ENCODE peak calls at places on chromosomes 2 and 18, in ten cellular contexts. C is transverse colon, K is A549, B is ovary, D is tibial nerve, R is stomach, U is K562, L is HepG2, O is SK-N-SH, A is sigmoid colon. Y is an unnamed sample.

GRCh38 chr2:196963043-196963442 is 36.5 kb upstream of the PGAP1 start:
- DNase-seq in C (no peak), D (no peak), K (no peak), R (no peak), O (no peak), L (no peak), A (no peak), U (no peak), B (no peak), Y (no peak)

GRCh38 chr2:86747708-86748627 is 27.9 kb downstream of the RMND5A start:
- DNase-seq in O (no peak), C (peak), K (peak), U (no peak), L (peak), D (no peak), R (no peak), B (no peak), A (no peak), Y (no peak)

GRCh38 chr2:24543252-24543651 is 52.2 kb downstream of the NCOA1 start:
- DNase-seq in U (no peak), O (no peak), B (no peak), R (no peak), D (no peak), K (no peak), L (no peak), A (no peak), C (no peak), Y (no peak)

GRCh38 chr2:232075080-232075479 is 113.6 kb downstream of the DIS3L2 start:
- DNase-seq in C (no peak), L (peak), A (no peak), R (no peak), B (no peak), O (no peak), U (no peak), D (no peak), K (peak), Y (no peak)

GRCh38 chr18:5434425-5434824 is 109.4 kb downstream of the EPB41L3 start:
- DNase-seq in C (no peak), D (no peak), A (no peak), B (no peak), K (no peak), L (no peak), R (no peak), O (no peak), U (no peak), Y (no peak)

GRCh38 chr2:65647249-65647842 is 214.9 kb upstream of the SPRED2 start:
- DNase-seq in D (no peak), B (no peak), O (no peak), A (no peak), U (no peak), L (no peak), C (no peak), K (no peak), R (no peak), Y (no peak)

GRCh38 chr18:74273394-74273793 is 18.4 kb downstream of the CYB5A start:
- DNase-seq in U (no peak), O (no peak), D (no peak), C (no peak), K (no peak), R (no peak), L (no peak), B (no peak), A (no peak), Y (no peak)

GRCh38 chr18:24190590-24190989 is 51.7 kb downstream of the CABYR start:
- DNase-seq in A (no peak), B (no peak), R (no peak), D (no peak), U (no peak), C (no peak), O (no peak), K (no peak), L (no peak), Y (no peak)

GRCh38 chr18:40473221-40473620 is 1481.8 kb upstream of the PIK3C3 start:
- DNase-seq in B (no peak), C (no peak), A (no peak), R (no peak), L (no peak), O (no peak), D (no peak), K (no peak), U (no peak), Y (no peak)

GRCh38 chr18:2441544-2441943 is 129.8 kb downstream of the METTL4 start:
- DNase-seq in B (no peak), K (no peak), O (no peak), U (no peak), R (no peak), C (no peak), D (no peak), A (no peak), L (no peak), Y (no peak)

GRCh38 chr2:45180033-45180746 is 170.9 kb upstream of the SIX2 start:
- DNase-seq in L (no peak), D (no peak), A (no peak), K (no peak), R (no peak), B (no peak), C (no peak), O (no peak), U (no peak), Y (no peak)

GRCh38 chr2:191166111-191166755 is 15.4 kb upstream of the STAT4 start:
- DNase-seq in B (no peak), U (no peak), R (no peak), K (peak), C (no peak), D (no peak), A (no peak), L (peak), O (no peak), Y (no peak)

GRCh38 chr2:26901326-26902183 is 53.6 kb downstream of the DPYSL5 start:
- DNase-seq in O (no peak), K (no peak), D (no peak), B (no peak), L (no peak), C (no peak), U (no peak), R (no peak), A (no peak), Y (no peak)

GRCh38 chr18:11154983-11155759 is 5.8 kb upstream of the PIEZO2 start:
- DNase-seq in O (no peak), A (no peak), B (no peak), U (no peak), L (no peak), D (no peak), K (no peak), R (no peak), C (no peak), Y (no peak)

GRCh38 chr2:45610281-45611019 is 617 bp downstream of the SRBD1 start:
- DNase-seq in A (peak), K (peak), D (peak), L (peak), R (peak), C (peak), O (peak), U (peak), B (peak), Y (no peak)

GRCh38 chr2:235669983-235670962 is 176.4 kb downstream of the AGAP1 start:
- DNase-seq in K (peak), U (no peak), D (peak), A (peak), B (peak), R (peak), O (peak), C (peak), L (no peak), Y (peak)

GRCh38 chr2:112055833-112056625 is 960 bp downstream of the TMEM87B start:
- DNase-seq in O (peak), B (peak), U (peak), L (peak), D (peak), A (peak), R (peak), C (peak), K (peak), Y (peak)

GRCh38 chr2:164150601-164151000 is 414.8 kb upstream of the FIGN start:
- DNase-seq in O (no peak), K (no peak), U (no peak), B (no peak), A (no peak), L (no peak), D (no peak), R (no peak), C (no peak), Y (no peak)

GRCh38 chr2:46847185-46847710 is 68.4 kb downstream of the MCFD2 start:
- DNase-seq in R (peak), K (peak), C (peak), A (peak), B (peak), O (peak), L (peak), U (no peak), D (peak), Y (peak)

GRCh38 chr2:98944786-98945185 is 8.8 kb upstream of the CRACDL start:
- DNase-seq in U (no peak), C (no peak), O (no peak), K (no peak), L (no peak), D (no peak), R (no peak), B (no peak), A (no peak), Y (no peak)

GRCh38 chr2:20343128-20343527 is 7.5 kb downstream of the PUM2 start:
- DNase-seq in D (no peak), A (no peak), K (no peak), U (no peak), R (no peak), L (no peak), B (no peak), C (no peak), O (no peak), Y (no peak)

GRCh38 chr2:35114765-35115164 is 1240.8 kb upstream of the CRIM1 start:
- DNase-seq in L (peak), O (no peak), C (no peak), R (no peak), A (no peak), B (no peak), K (peak), D (no peak), U (no peak), Y (no peak)
- TF ChIP-seq CTCF in L (no peak), O (peak), C (no peak), R (no peak), A (no peak), B (no peak), K (peak), D (no peak), U (no peak), Y (no peak)

GRCh38 chr2:43462866-43463641 is 132.8 kb downstream of the THADA start:
- DNase-seq in A (no peak), R (peak), U (no peak), B (no peak), O (no peak), C (no peak), L (peak), D (no peak), K (peak), Y (no peak)

GRCh38 chr2:43461461-43462073 is 134.3 kb downstream of the THADA start:
- DNase-seq in D (no peak), U (no peak), B (no peak), L (no peak), C (no peak), A (no peak), R (no peak), O (no peak), K (no peak), Y (no peak)

GRCh38 chr2:43465234-43465633 is 130.6 kb downstream of the THADA start:
- DNase-seq in L (no peak), U (no peak), A (no peak), O (no peak), D (no peak), B (no peak), C (no peak), R (no peak), K (no peak), Y (no peak)

GRCh38 chr2:43467889-43468288 is 127.9 kb downstream of the THADA start:
- DNase-seq in U (no peak), R (no peak), D (no peak), L (no peak), B (no peak), K (no peak), A (no peak), C (no peak), O (no peak), Y (no peak)

DNA sequence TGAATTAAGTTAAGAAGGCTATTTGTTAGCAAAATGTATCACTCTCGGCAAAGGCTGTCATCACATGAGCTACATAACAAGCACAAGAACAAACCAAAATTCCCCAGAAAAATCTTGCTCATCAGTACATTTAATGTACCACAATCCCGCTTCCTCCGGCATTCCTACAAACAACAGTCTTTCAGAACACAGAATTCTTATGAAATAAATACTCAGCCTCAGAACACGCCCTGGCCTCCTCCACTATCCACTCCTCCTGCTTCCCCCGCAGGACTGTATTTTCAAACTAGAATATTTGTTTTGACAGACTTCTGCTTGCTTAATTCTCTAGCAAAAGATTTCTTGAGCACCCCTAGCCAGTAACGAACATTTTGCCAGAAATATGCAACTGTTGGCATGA is 131.3 kb downstream of the THADA start:
- DNase-seq in C (peak), K (no peak), L (no peak), A (peak), B (peak), U (no peak), O (no peak), D (peak), R (no peak), Y (peak)
- TF ChIP-seq EP300 in C (no peak), K (no peak), L (no peak), A (no peak), B (no peak), U (no peak), O (no peak), D (no peak), R (no peak), Y (no peak)

DNA sequence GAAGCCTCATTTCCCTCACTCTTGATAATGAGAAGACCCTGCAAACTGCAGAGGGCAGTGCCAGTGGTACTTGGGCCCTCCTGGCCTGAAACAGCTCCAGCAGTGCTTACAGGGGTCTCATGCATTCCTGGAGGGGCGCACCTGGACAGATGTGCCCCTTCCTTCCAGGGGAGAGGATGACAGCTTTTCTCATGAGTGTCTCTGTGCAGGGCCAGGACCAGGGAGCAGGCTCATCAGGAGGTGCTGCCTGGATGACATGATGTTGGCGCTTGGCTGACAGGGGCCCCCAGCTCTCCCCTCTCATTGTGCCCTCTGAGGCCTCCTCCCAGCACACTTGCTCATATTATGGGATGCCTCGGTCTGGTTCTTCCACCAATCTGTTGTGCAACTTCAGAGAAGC is 95.1 kb upstream of the MYCN start:
- DNase-seq in U (no peak), B (no peak), D (no peak), C (no peak), R (no peak), L (no peak), A (no peak), K (no peak), O (no peak), Y (no peak)
- TF ChIP-seq CTCF in U (no peak), B (no peak), D (no peak), C (no peak), R (no peak), L (no peak), A (no peak), K (no peak), O (no peak), Y (no peak)

GRCh38 chr2:68031043-68031442 is 31.8 kb downstream of the C1D start:
- DNase-seq in A (no peak), L (no peak), O (no peak), U (no peak), R (no peak), C (no peak), D (no peak), K (no peak), B (no peak), Y (no peak)

GRCh38 chr2:68030529-68030928 is 32.3 kb downstream of the C1D start:
- DNase-seq in R (no peak), O (no peak), K (no peak), C (no peak), B (no peak), L (no peak), U (no peak), D (no peak), A (no peak), Y (no peak)

GRCh38 chr2:68031546-68032160 is 31.2 kb downstream of the C1D start:
- DNase-seq in C (no peak), L (peak), R (no peak), U (peak), A (no peak), O (peak), D (peak), K (peak), B (no peak), Y (no peak)

GRCh38 chr2:68027959-68028358 is 34.8 kb downstream of the C1D start:
- DNase-seq in C (no peak), A (no peak), K (no peak), O (no peak), U (no peak), B (no peak), D (no peak), L (no peak), R (no peak), Y (no peak)

DNA sequence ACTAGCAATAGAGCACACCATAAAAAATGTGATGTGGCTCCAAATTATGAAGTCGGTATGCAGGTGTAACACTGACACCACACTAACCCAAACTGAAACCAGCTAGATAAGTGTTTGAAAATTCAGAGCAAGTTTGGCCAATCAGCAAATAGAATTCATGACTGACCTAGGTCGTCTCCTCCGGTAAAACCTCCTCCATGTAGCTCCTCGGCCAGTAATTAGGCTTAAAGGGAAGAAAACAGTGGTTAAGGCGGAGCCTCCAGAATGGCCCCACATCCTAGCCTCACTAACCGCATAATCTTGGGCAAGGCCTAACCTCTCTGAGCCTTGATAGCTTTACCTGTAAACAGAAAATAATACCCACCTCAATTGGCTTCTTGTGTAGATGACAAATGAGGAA is 30.1 kb downstream of the C1D start:
- DNase-seq in L (no peak), C (no peak), O (no peak), U (peak), K (no peak), A (no peak), R (no peak), D (no peak), B (no peak), Y (no peak)
- TF ChIP-seq EP300 in L (no peak), C (no peak), O (no peak), U (no peak), K (no peak), A (no peak), R (no peak), D (no peak), B (no peak), Y (no peak)

GRCh38 chr18:45569566-45569965 is 45.7 kb upstream of the SLC14A2 start:
- DNase-seq in R (no peak), B (no peak), A (no peak), O (no peak), U (no peak), L (no peak), K (no peak), D (no peak), C (no peak), Y (no peak)

GRCh38 chr18:45568017-45568416 is 47.3 kb upstream of the SLC14A2 start:
- DNase-seq in D (no peak), B (no peak), C (no peak), R (no peak), K (no peak), L (no peak), A (no peak), U (no peak), O (no peak), Y (peak)

GRCh38 chr18:45571161-45571560 is 44.1 kb upstream of the SLC14A2 start:
- DNase-seq in K (no peak), B (no peak), O (no peak), L (no peak), D (no peak), R (no peak), C (no peak), U (no peak), A (no peak), Y (no peak)

GRCh38 chr18:45567123-45567522 is 48.2 kb upstream of the SLC14A2 start:
- DNase-seq in C (no peak), B (no peak), O (no peak), U (peak), A (no peak), D (no peak), L (no peak), K (peak), R (no peak), Y (no peak)

DNA sequence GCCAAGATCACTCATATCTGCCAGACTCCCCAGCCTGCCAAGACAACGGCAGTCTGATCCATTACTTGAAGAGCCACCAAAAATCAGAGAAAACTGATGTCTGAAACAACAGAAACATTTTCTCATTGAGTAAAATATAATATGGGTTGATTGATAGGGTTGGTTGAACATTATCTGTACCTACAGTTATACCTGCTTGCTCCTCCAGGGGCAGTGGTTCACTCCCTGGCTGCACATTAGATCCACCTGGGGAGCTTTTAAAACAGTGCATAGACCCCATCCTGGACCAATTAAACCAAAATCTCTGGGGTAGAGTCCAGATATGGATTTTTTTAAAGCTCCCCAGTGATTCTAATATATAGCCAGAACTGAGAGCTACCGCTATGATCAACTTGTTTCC is 43.6 kb upstream of the SLC14A2 start:
- DNase-seq in R (no peak), O (no peak), C (no peak), U (peak), B (no peak), D (no peak), K (no peak), A (no peak), L (no peak), Y (no peak)
- TF ChIP-seq CTCF in R (no peak), O (peak), C (no peak), U (no peak), B (no peak), D (no peak), K (no peak), A (no peak), L (no peak), Y (no peak)